ENCODE peak calls at places on chromosomes 6 and 20, in six cellular contexts. L, C, B, H, U and N are unnamed samples.
A peak's percentile ranks its signal among the peaks of the same experiment; 100 is the strongest.

GRCh38 chr20:7856756-7857155 is 83.5 kb downstream of the HAO1 start:
- DNase-seq in L (no peak), C (no peak), B (no peak), H (no peak), U (no peak), N (peak; percentile 87)

GRCh38 chr6:43708857-43709653 is 21.5 kb upstream of the MRPS18A start:
- DNase-seq in L (no peak), C (no peak), B (no peak), H (no peak), U (no peak), N (peak; percentile 56)

GRCh38 chr6:111799576-111800467 is 73.4 kb downstream of the FYN start:
- DNase-seq in L (no peak), C (no peak), B (no peak), H (no peak), U (no peak), N (no peak)

GRCh38 chr6:47168176-47168575 is 126.0 kb upstream of the ADGRF1 start:
- DNase-seq in L (no peak), C (peak; percentile 84), B (no peak), H (no peak), U (peak; percentile 52), N (no peak)

GRCh38 chr6:127775371-127775770 is 125.5 kb downstream of the THEMIS start:
- DNase-seq in L (no peak), C (no peak), B (no peak), H (no peak), U (no peak), N (no peak)

GRCh38 chr6:7758456-7758855 is 32.6 kb downstream of the BMP6 start:
- DNase-seq in L (no peak), C (peak; percentile 7), B (no peak), H (no peak), U (no peak), N (no peak)

GRCh38 chr6:71476371-71476770 is 187.8 kb downstream of the OGFRL1 start:
- DNase-seq in L (no peak), C (no peak), B (no peak), H (no peak), U (no peak), N (no peak)

GRCh38 chr6:93644611-93645010 is 225.3 kb upstream of the EPHA7 start:
- DNase-seq in L (no peak), C (no peak), B (no peak), H (no peak), U (peak; percentile 12), N (peak; percentile 3)

GRCh38 chr6:146315321-146316254 is 228.0 kb upstream of the RAB32 start:
- DNase-seq in L (no peak), C (no peak), B (no peak), H (no peak), U (no peak), N (no peak)

GRCh38 chr20:40279390-40279789 is 409.6 kb downstream of the MAFB start:
- DNase-seq in L (no peak), C (no peak), B (no peak), H (peak; percentile 61), U (no peak), N (peak; percentile 59)

GRCh38 chr6:82374481-82374880 is 10.9 kb downstream of the TPBG start:
- DNase-seq in L (no peak), C (no peak), B (no peak), H (no peak), U (no peak), N (no peak)

GRCh38 chr6:166586424-166587156 is at the start of gene RAMACL:
- DNase-seq in L (peak; percentile 87), C (peak; percentile 51), B (peak; percentile 52), H (peak; percentile 73), U (no peak), N (no peak)

GRCh38 chr20:31341470-31341869 is 26.9 kb upstream of the DEFB118 start:
- DNase-seq in L (no peak), C (no peak), B (no peak), H (no peak), U (no peak), N (no peak)

GRCh38 chr6:140012146-140012545 is 637.7 kb upstream of the CITED2 start:
- DNase-seq in L (no peak), C (no peak), B (no peak), H (no peak), U (no peak), N (no peak)

GRCh38 chr6:24547243-24547642 is 52.5 kb downstream of the ALDH5A1 start:
- DNase-seq in L (no peak), C (no peak), B (no peak), H (no peak), U (peak; percentile 32), N (no peak)

GRCh38 chr6:34143884-34144580 is 1.9 kb downstream of the GRM4 start:
- DNase-seq in L (peak; percentile 87), C (no peak), B (no peak), H (peak; percentile 85), U (peak; percentile 24), N (peak; percentile 15)

GRCh38 chr20:49603209-49603627 is 35.3 kb upstream of the PTGIS start:
- DNase-seq in L (no peak), C (no peak), B (no peak), H (peak; percentile 47), U (peak; percentile 84), N (peak; percentile 39)

GRCh38 chr6:44932651-44933091 is 395.5 kb upstream of the RUNX2 start:
- DNase-seq in L (no peak), C (no peak), B (no peak), H (no peak), U (no peak), N (no peak)

GRCh38 chr20:46296526-46297250 is 11.6 kb downstream of the CDH22 start:
- DNase-seq in L (no peak), C (no peak), B (no peak), H (no peak), U (no peak), N (no peak)

GRCh38 chr6:159676804-159677203 is 16.2 kb downstream of the SOD2 start:
- DNase-seq in L (no peak), C (no peak), B (no peak), H (no peak), U (no peak), N (no peak)
- TF ChIP-seq POLR2AphosphoS5 in L (no peak), C (no peak), B (no peak), H (no peak), U (no peak), N (no peak)

DNA sequence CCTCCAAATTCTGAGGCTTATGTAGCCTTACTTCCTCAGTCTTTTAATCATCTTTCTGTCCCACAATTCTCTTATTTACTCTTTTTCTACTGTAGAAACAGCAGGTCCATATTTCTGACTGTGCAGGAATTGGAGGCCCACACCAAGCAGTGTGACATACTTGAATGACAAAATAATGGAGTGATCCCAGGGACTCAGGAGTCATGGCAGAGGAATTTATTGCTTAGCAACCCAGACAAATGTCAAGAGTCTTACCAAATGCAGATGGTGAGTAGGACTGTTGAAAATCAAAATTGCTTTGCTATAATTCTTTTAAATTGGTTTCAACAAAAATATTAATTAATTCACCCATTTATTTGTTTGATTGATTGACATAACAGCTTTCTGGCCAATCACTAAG is 59.9 kb downstream of the HTR1B start:
- DNase-seq in L (no peak), C (peak; percentile 3), B (no peak), H (no peak), U (no peak), N (no peak)
- TF ChIP-seq MAX in L (no peak), C (no peak), B (no peak), H (no peak), U (no peak), N (no peak)

GRCh38 chr6:83708970-83709747 is at the start of gene SNAP91:
- DNase-seq in L (no peak), C (no peak), B (no peak), H (peak; percentile 95), U (no peak), N (peak; percentile 51)

GRCh38 chr6:83711958-83712357 is 3.1 kb upstream of the SNAP91 start:
- DNase-seq in L (no peak), C (no peak), B (no peak), H (no peak), U (no peak), N (no peak)

GRCh38 chr6:83707829-83708545 is 914 bp downstream of the SNAP91 start:
- DNase-seq in L (no peak), C (no peak), B (no peak), H (peak; percentile 79), U (no peak), N (peak; percentile 5)

GRCh38 chr6:83708546-83708969 is 343 bp downstream of the SNAP91 start:
- DNase-seq in L (no peak), C (no peak), B (no peak), H (peak; percentile 84), U (no peak), N (peak; percentile 29)

DNA sequence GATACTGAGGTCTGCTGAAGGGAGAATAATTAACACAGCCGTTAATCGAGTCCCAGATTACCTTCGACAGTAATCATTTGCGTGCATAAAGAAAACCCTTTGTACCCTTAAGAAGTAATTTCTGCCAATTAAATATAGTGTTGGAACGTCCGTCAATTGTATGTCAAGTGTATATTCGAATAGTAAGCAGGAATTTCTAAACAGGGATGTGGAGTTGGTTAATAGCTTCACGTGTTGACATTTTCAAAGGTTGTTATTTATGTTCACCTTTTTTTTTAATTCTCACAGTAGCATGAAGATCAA is 798 bp upstream of the SNAP91 start:
- DNase-seq in L (no peak), C (no peak), B (no peak), H (no peak), U (no peak), N (no peak)
- TF ChIP-seq POLR2AphosphoS5 in L (no peak), C (no peak), B (no peak), H (no peak), U (no peak), N (no peak)

GRCh38 chr6:5681480-5681879 is 325.2 kb downstream of the NRN1 start:
- DNase-seq in L (no peak), C (no peak), B (no peak), H (no peak), U (no peak), N (no peak)
- TF ChIP-seq MAX in L (no peak), C (no peak), B (no peak), H (no peak), U (no peak), N (no peak)

DNA sequence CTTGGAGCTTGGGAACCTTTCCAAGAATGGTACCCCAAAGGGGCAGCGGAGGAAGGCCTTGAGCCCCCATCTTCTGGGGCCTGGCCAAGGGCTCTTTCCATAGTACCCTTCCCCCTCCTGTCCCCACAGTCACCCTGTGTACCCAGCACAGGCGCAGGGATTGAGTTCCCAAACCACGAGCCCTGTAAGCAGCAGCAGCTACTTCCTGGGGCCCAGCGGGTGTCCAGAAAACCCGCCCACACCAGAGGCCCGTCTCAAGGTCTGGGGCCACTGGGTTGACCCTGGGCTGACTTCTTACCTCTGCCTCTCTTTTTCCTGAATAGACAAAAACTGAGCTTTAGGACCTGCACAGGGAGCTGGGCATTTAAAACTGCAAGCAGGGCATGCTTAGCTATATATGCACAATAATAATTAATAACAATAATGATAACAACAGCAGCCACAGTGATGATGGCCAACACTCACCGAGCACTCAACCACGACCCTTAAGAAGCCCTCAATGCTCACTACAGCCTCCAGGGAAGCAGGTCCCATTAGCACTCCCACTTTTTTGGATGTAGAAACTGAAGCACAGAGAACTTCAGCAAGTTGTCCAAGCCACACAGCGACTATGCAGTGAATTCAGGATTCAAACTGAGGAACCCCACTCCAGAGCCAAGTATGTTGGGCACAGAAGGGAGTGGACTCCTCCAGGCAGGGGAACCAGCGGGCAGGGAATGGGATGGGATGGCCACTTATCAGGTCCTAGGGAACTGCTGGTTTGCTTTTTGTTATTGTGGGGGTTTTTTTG is 14.5 kb downstream of the NOL4L start:
- DNase-seq in L (peak; percentile 56), C (no peak), B (no peak), H (no peak), U (no peak), N (no peak)
- TF ChIP-seq POLR2AphosphoS5 in L (peak; percentile 47), C (no peak), B (no peak), H (no peak), U (no peak), N (no peak)